ENCODE peak calls at places on chromosomes 4 and X, in four cellular contexts. N is uterus, S is right lobe of liver, H is prostate gland. Y is an unnamed sample.
A peak's percentile ranks its signal among the peaks of the same experiment; 100 is the strongest.

GRCh38 chrX:13487731-13488505 is 81.5 kb upstream of the EGFL6 start:
- DNase-seq in H (peak; percentile 21), N (peak; percentile 37), S (no peak), Y (peak; percentile 43)

GRCh38 chr4:54384563-54384962 is 155.5 kb downstream of the PDGFRA start:
- DNase-seq in N (no peak), S (no peak), H (no peak), Y (no peak)

GRCh38 chrX:12360991-12361598 is 222.8 kb downstream of the FRMPD4 start:
- DNase-seq in H (no peak), N (no peak), S (no peak), Y (no peak)

GRCh38 chrX:105190252-105190853 is 30.1 kb downstream of the TEX13A start:
- DNase-seq in S (no peak), N (no peak), H (peak; percentile 5), Y (no peak)

GRCh38 chr4:68342139-68342538 is 7.8 kb downstream of the YTHDC1 start:
- DNase-seq in S (no peak), N (no peak), H (no peak), Y (no peak)

GRCh38 chr4:5547651-5548249 is 160.6 kb downstream of the EVC2 start:
- DNase-seq in N (no peak), S (no peak), H (no peak), Y (no peak)

GRCh38 chrX:50799531-50799961 is 14.4 kb downstream of the SHROOM4 start:
- DNase-seq in S (no peak), N (no peak), H (no peak), Y (peak; percentile 26)

GRCh38 chr4:14841801-14842748 is 160.2 kb upstream of the CPEB2 start:
- DNase-seq in H (no peak), S (no peak), N (no peak), Y (peak; percentile 78)

GRCh38 chrX:10288400-10288799 is 131.6 kb downstream of the CLCN4 start:
- DNase-seq in N (no peak), S (no peak), H (no peak), Y (no peak)

GRCh38 chr4:5824635-5825034 is 68.3 kb downstream of the CRMP1 start:
- DNase-seq in N (no peak), S (no peak), H (no peak), Y (no peak)

GRCh38 chr4:183722738-183723560 is 63.9 kb downstream of the TRAPPC11 start:
- DNase-seq in S (peak; percentile 84), H (peak; percentile 79), N (peak; percentile 45), Y (peak; percentile 77)

GRCh38 chr4:152936446-152937279 is 540 bp downstream of the FHDC1 start:
- DNase-seq in H (peak; percentile 23), N (peak; percentile 29), S (peak; percentile 63), Y (peak; percentile 38)

GRCh38 chr4:139814285-139815015 is 148.8 kb downstream of the MGST2 start:
- DNase-seq in N (peak; percentile 61), H (peak; percentile 47), S (peak; percentile 70), Y (peak; percentile 24)

GRCh38 chrX:39819921-39820849 is 277.6 kb downstream of the BCOR start:
- DNase-seq in H (no peak), S (no peak), N (no peak), Y (no peak)

DNA sequence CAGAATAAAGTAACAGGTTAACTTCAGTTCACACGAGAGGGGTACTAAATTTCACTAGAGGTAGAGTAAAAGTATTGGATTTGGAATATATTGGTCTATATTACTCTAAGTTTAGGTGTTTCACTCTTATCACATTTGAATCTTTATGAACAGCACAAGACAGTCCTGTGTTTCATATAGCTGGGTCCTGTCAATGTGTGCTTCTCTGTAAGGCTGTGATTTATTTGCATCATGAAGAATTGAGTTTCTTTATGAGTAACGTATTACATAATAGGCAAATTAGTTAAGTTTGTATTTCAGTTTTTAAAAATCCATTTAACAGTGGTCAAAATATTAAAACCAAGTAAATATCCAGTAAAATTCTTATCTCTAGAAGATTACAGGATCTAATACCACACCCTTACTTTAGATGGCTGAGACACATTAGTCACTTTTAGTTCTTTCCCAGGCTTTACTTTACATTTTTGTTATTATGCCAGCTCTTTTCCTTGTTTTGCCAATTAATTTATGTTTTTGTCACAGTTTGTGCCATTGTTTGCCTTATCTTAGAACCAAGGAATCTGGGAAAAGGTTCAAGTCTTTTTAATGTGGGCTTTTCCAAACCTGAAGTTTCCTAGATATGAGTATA is 32.1 kb downstream of the NUDT6 start:
- DNase-seq in H (no peak), S (no peak), N (no peak), Y (no peak)
- H3K27ac ChIP-seq in H (no peak overlapping the region), S (no peak overlapping the region), N (peak overlapping the region; percentile 67), Y (peak overlapping the region; percentile 12)

GRCh38 chr4:40745585-40745984 is 4.2 kb upstream of the NSUN7 start:
- DNase-seq in H (no peak), S (no peak), N (no peak), Y (no peak)

GRCh38 chr4:40747436-40747835 is 2.3 kb upstream of the NSUN7 start:
- DNase-seq in S (no peak), H (no peak), N (no peak), Y (no peak)

GRCh38 chr4:40744218-40744617 is 5.5 kb upstream of the NSUN7 start:
- DNase-seq in S (no peak), N (no peak), H (no peak), Y (no peak)

GRCh38 chr4:40750461-40751258 is 905 bp downstream of the NSUN7 start:
- DNase-seq in S (no peak), H (peak; percentile 9), N (no peak), Y (no peak)

DNA sequence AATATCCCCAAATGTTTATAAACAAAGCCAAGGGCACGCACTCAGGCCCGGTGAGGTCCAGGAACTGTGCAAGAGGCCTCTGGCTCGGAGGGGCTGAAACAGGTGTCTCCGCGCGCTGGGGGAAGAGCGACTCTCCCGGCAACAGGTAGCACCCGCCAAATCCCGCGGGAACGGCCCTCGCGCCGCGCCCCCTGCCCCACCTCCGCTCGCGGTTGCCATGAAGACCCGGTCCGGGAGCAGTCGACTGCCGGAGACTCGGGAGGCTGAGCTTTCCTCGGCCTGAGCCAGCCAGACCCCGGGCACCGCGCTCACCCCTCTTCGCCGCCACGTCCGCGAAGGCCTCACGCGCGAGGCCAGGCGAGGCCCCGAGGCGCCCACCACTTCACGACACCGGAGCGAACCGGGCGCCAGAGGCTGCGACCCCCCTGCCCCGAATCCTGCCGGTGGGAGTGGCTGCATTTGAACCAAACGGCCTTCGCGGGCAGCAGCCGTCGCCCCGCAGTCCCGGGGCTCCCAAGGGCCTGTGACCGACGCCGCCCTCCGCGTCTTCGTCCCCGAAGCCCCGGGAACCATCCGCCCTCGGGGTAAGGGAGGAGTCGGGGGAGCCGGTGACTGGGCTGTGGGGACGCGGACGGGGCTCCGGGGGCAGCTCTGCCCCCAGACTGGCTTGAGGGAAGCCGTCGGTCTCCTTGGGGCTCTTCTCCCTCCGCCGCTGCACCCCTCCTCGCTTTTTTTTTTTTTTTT is at the start of gene NSUN7:
- DNase-seq in S (peak; percentile 68), H (peak; percentile 75), N (peak; percentile 25), Y (peak; percentile 69)
- TF ChIP-seq POLR2A in S (no peak), H (peak; percentile 45), N (no peak), Y (no peak)

DNA sequence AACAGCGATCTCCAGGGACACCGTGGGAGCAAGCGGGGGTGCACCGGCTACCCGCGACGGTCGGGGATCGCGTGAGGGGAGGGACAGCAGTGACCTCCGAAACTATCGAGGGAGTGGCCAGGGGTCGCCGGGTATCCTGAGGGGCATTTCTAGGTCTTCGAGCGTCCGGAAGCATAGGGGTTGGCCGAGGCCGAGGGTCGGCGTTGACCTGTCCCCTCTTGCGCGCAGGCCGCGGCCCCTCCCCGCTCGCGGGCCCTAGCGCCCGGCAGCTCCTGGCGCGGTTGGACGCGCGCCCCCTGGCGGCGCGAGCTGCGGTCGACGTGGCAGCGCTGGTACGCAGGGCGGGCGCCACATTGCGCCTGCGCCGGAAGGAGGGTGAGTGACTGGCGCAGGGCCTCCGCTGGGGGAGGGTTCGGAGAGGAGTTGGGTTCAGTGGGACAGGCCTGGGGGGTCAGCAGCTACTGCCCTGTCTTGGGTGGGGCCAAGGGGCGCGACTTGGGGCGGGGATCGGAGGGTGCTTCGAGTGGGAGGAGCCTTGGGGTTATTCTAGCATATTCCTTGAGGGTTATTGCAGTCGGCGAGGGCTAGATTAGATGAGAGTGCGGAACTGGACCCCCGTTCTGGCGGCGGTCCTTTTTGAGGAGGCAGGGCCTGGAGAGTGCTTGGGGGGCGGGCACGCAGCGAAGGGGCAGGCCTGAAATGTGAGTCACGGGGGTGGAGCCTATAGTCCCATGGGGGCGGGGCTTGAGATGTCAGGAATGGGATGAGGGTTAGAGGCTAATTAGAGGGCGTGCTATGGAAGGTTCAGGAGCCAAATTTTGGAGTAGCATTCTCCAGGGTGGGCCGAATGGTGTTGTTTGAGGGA is 1.2 kb downstream of the MAGIX start:
- DNase-seq in S (peak; percentile 93), N (peak; percentile 88), H (peak; percentile 71), Y (peak; percentile 93)
- H3K27ac ChIP-seq in S (peak overlapping the region; percentile 71), N (peak overlapping the region; percentile 93), H (peak overlapping the region; percentile 89), Y (peak overlapping the region; percentile 90)

DNA sequence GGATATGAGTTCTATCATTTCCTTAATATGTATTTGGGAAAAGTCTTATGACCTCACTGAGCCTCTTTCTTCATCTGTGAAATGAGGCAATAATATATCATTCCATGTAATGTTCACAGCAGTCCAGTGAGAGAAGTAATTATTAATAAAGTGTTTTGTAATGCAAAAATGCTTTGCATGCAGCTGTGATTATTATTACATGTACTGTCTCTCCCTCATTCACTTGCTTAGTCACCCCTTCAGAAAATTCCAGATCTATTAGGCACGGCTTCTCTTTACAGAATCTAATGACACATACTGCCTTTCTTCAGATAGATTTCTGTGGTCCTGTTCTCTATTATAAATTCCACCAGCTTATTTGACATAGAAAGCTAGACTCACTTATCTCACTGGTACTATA is 53.5 kb upstream of the FGF13 start:
- DNase-seq in S (no peak), N (no peak), H (no peak), Y (no peak)
- TF ChIP-seq POLR2A in S (no peak), N (no peak), H (no peak), Y (no peak)

GRCh38 chr4:136442447-136442846 is 1089.8 kb downstream of the PCDH18 start:
- DNase-seq in H (no peak), N (no peak), S (no peak), Y (no peak)
- H3K27ac ChIP-seq in H (no peak overlapping the region), N (no peak overlapping the region), S (no peak overlapping the region), Y (no peak overlapping the region)